ENCODE peak calls at places on chromosomes 3 and 15, in five cellular contexts. O, S, Z, R and K are unnamed samples.

GRCh38 chr15:67080118-67080899 is 14.9 kb downstream of the SMAD3 start:
- DNase-seq in R (no peak), S (no peak), O (peak), Z (no peak), K (no peak)

GRCh38 chr3:22627993-22628499 is 575.1 kb upstream of the UBE2E2 start:
- DNase-seq in S (no peak), O (no peak), R (no peak), Z (no peak), K (no peak)

GRCh38 chr15:29596266-29596665 is 226.0 kb downstream of the TJP1 start:
- DNase-seq in Z (no peak), O (no peak), R (no peak), S (no peak), K (no peak)

GRCh38 chr3:185688808-185689207 is 102.7 kb downstream of the SENP2 start:
- DNase-seq in S (no peak), R (no peak), Z (no peak), O (no peak), K (peak)

GRCh38 chr15:52183562-52184173 is 7.5 kb downstream of the GNB5 start:
- DNase-seq in O (peak), R (peak), S (peak), Z (no peak), K (peak)

GRCh38 chr15:69498282-69498681 is 45.7 kb downstream of the RPLP1 start:
- DNase-seq in R (no peak), Z (no peak), S (no peak), O (no peak), K (no peak)

GRCh38 chr3:115652738-115653137 is 29.4 kb downstream of the GAP43 start:
- DNase-seq in Z (no peak), O (peak), R (peak), S (no peak), K (no peak)

GRCh38 chr15:47206358-47206978 is 510.8 kb upstream of the SEMA6D start:
- DNase-seq in R (no peak), S (no peak), Z (no peak), O (no peak), K (no peak)

GRCh38 chr3:188583476-188584161 is 429.7 kb downstream of the LPP start:
- DNase-seq in Z (no peak), O (peak), S (peak), R (no peak), K (no peak)

GRCh38 chr3:48232734-48233133 is 8.2 kb upstream of the ZNF589 start:
- DNase-seq in Z (no peak), R (peak), S (peak), O (peak), K (peak)

GRCh38 chr15:56042523-56042922 is 49.1 kb upstream of the NEDD4 start:
- DNase-seq in R (no peak), Z (no peak), S (no peak), O (no peak), K (peak)

GRCh38 chr3:70736009-70736408 is 423.6 kb upstream of the MDFIC2 start:
- DNase-seq in O (no peak), Z (no peak), R (no peak), S (no peak), K (no peak)

GRCh38 chr15:75109731-75110130 is 86.3 kb downstream of the PPCDC start:
- DNase-seq in O (no peak), Z (no peak), S (no peak), R (peak), K (no peak)

GRCh38 chr3:73848173-73848751 is 223.5 kb upstream of the PDZRN3 start:
- DNase-seq in O (no peak), S (no peak), R (no peak), Z (no peak), K (no peak)

GRCh38 chr15:68389936-68390790 is 41.8 kb downstream of the ITGA11 start:
- DNase-seq in R (peak), Z (peak), O (no peak), S (no peak), K (no peak)

GRCh38 chr15:31042731-31043130 is 51.3 kb upstream of the MTMR10 start:
- DNase-seq in S (no peak), Z (no peak), R (no peak), O (no peak), K (no peak)

GRCh38 chr3:87186631-87187159 is 40.4 kb upstream of the CHMP2B start:
- DNase-seq in R (no peak), Z (no peak), S (no peak), O (no peak), K (no peak)

GRCh38 chr15:78082106-78082742 is 4.7 kb upstream of the TBC1D2B start:
- DNase-seq in Z (no peak), S (peak), R (no peak), O (no peak), K (no peak)